ENCODE peak calls at places on chromosomes 6 and 20, in four cellular contexts. One of them, this sample, is unnamed.

GRCh38 chr20:13554076-13554475 is 84.7 kb downstream of the TASP1 start:
- DNase-seq in GM12878: no peak
- DNase-seq in SK-N-SH: no peak
- DNase-seq in K562: no peak
- DNase-seq in this sample: no peak

GRCh38 chr20:11376998-11377397 is 540.7 kb upstream of the BTBD3 start:
- DNase-seq in GM12878: no peak
- DNase-seq in K562: no peak
- DNase-seq in SK-N-SH: no peak
- DNase-seq in this sample: no peak

GRCh38 chr6:217048-217659 is 75.1 kb upstream of the DUSP22 start:
- DNase-seq in SK-N-SH: peak
- DNase-seq in K562: peak
- DNase-seq in GM12878: peak
- DNase-seq in this sample: peak

GRCh38 chr6:148513145-148514071 is 170.8 kb downstream of the SASH1 start:
- DNase-seq in SK-N-SH: no peak
- DNase-seq in GM12878: no peak
- DNase-seq in K562: no peak
- DNase-seq in this sample: no peak

GRCh38 chr6:158207452-158207788 is 39.3 kb downstream of the GTF2H5 start:
- DNase-seq in SK-N-SH: no peak
- DNase-seq in K562: no peak
- DNase-seq in GM12878: peak
- DNase-seq in this sample: no peak

GRCh38 chr20:60381643-60382400 is 423.6 kb downstream of the CDH26 start:
- DNase-seq in SK-N-SH: no peak
- DNase-seq in K562: no peak
- DNase-seq in GM12878: no peak
- DNase-seq in this sample: no peak

GRCh38 chr20:8542115-8542486 is 410.0 kb downstream of the PLCB1 start:
- DNase-seq in GM12878: no peak
- DNase-seq in SK-N-SH: no peak
- DNase-seq in K562: no peak
- DNase-seq in this sample: no peak

GRCh38 chr20:10739134-10739533 is 65.3 kb upstream of the JAG1 start:
- DNase-seq in SK-N-SH: no peak
- DNase-seq in GM12878: no peak
- DNase-seq in K562: no peak
- DNase-seq in this sample: no peak

GRCh38 chr6:143513410-143513809 is 1.9 kb upstream of the FUCA2 start:
- DNase-seq in GM12878: no peak
- DNase-seq in K562: peak
- DNase-seq in SK-N-SH: peak
- DNase-seq in this sample: peak

GRCh38 chr6:167393731-167394130 is 68.8 kb downstream of the TTLL2 start:
- DNase-seq in K562: no peak
- DNase-seq in SK-N-SH: no peak
- DNase-seq in GM12878: no peak
- DNase-seq in this sample: no peak

GRCh38 chr20:45358282-45359068 is 4.5 kb upstream of the SYS1 start:
- DNase-seq in SK-N-SH: no peak
- DNase-seq in GM12878: no peak
- DNase-seq in K562: peak
- DNase-seq in this sample: no peak

GRCh38 chr6:27592107-27592480 is 119.2 kb upstream of the ZNF184 start:
- DNase-seq in SK-N-SH: no peak
- DNase-seq in K562: peak
- DNase-seq in GM12878: no peak
- DNase-seq in this sample: no peak

GRCh38 chr20:40564997-40565680 is 123.9 kb downstream of the MAFB start:
- DNase-seq in K562: peak
- DNase-seq in SK-N-SH: no peak
- DNase-seq in GM12878: no peak
- DNase-seq in this sample: no peak

GRCh38 chr6:165106261-165106660 is 203.1 kb downstream of the C6orf118 start:
- DNase-seq in SK-N-SH: no peak
- DNase-seq in K562: no peak
- DNase-seq in GM12878: no peak
- DNase-seq in this sample: no peak

GRCh38 chr20:1338801-1339200 is 9.9 kb upstream of the SDCBP2 start:
- DNase-seq in K562: no peak
- DNase-seq in SK-N-SH: no peak
- DNase-seq in GM12878: no peak
- DNase-seq in this sample: no peak

GRCh38 chr6:68559052-68559451 is 76.0 kb upstream of the ADGRB3 start:
- DNase-seq in K562: peak
- DNase-seq in SK-N-SH: peak
- DNase-seq in GM12878: no peak
- DNase-seq in this sample: no peak

GRCh38 chr6:40457261-40457660 is 129.9 kb downstream of the LRFN2 start:
- DNase-seq in GM12878: no peak
- DNase-seq in SK-N-SH: no peak
- DNase-seq in K562: no peak
- DNase-seq in this sample: no peak

GRCh38 chr20:36642136-36642535 is 3.9 kb downstream of the SLA2 start:
- DNase-seq in SK-N-SH: no peak
- DNase-seq in K562: peak
- DNase-seq in GM12878: no peak
- DNase-seq in this sample: no peak

GRCh38 chr6:32167761-32168262 is 3.4 kb downstream of the EGFL8 start:
- DNase-seq in GM12878: no peak
- DNase-seq in K562: peak
- DNase-seq in SK-N-SH: no peak
- DNase-seq in this sample: no peak

GRCh38 chr20:13068336-13068735 is 59.6 kb downstream of the SPTLC3 start:
- DNase-seq in SK-N-SH: no peak
- DNase-seq in GM12878: no peak
- DNase-seq in K562: no peak
- DNase-seq in this sample: no peak

GRCh38 chr6:31010393-31011060 is at the start of gene MUC22:
- DNase-seq in GM12878: no peak
- DNase-seq in K562: no peak
- DNase-seq in SK-N-SH: no peak
- DNase-seq in this sample: no peak

GRCh38 chr6:32255212-32256153 is 31.6 kb upstream of the NOTCH4 start:
- DNase-seq in GM12878: no peak
- DNase-seq in SK-N-SH: peak
- DNase-seq in K562: peak
- DNase-seq in this sample: peak

GRCh38 chr6:107555449-107555848 is 65.5 kb downstream of the SOBP start:
- DNase-seq in SK-N-SH: peak
- DNase-seq in K562: no peak
- DNase-seq in GM12878: no peak
- DNase-seq in this sample: no peak

GRCh38 chr6:6003334-6004146 is 3.2 kb downstream of the NRN1 start:
- DNase-seq in SK-N-SH: peak
- DNase-seq in GM12878: no peak
- DNase-seq in K562: no peak
- DNase-seq in this sample: peak

GRCh38 chr20:9590189-9590588 is 75.8 kb downstream of the LAMP5 start:
- DNase-seq in K562: no peak
- DNase-seq in SK-N-SH: no peak
- DNase-seq in GM12878: no peak
- DNase-seq in this sample: no peak

GRCh38 chr6:155004017-155004416 is 8.9 kb downstream of the TIAM2 start:
- DNase-seq in GM12878: no peak
- DNase-seq in SK-N-SH: no peak
- DNase-seq in K562: no peak
- DNase-seq in this sample: no peak

GRCh38 chr6:70281923-70282902 is 20.7 kb downstream of the COL9A1 start:
- DNase-seq in GM12878: no peak
- DNase-seq in K562: peak
- DNase-seq in SK-N-SH: peak
- DNase-seq in this sample: peak

GRCh38 chr20:57398231-57398821 is 7.1 kb downstream of the RBM38 start:
- DNase-seq in K562: no peak
- DNase-seq in GM12878: peak
- DNase-seq in SK-N-SH: no peak
- DNase-seq in this sample: no peak

GRCh38 chr6:43853066-43853650 is 83.1 kb downstream of the VEGFA start:
- DNase-seq in K562: no peak
- DNase-seq in GM12878: no peak
- DNase-seq in SK-N-SH: no peak
- DNase-seq in this sample: no peak

GRCh38 chr20:52748235-52748950 is 223.8 kb upstream of the TSHZ2 start:
- DNase-seq in GM12878: no peak
- DNase-seq in SK-N-SH: peak
- DNase-seq in K562: no peak
- DNase-seq in this sample: no peak

GRCh38 chr6:112457891-112458290 is 110.8 kb downstream of the RFPL4B start:
- DNase-seq in K562: no peak
- DNase-seq in SK-N-SH: no peak
- DNase-seq in GM12878: no peak
- DNase-seq in this sample: no peak

GRCh38 chr20:49916146-49917002 is 1.0 kb upstream of the SPATA2 start:
- DNase-seq in K562: peak
- DNase-seq in GM12878: no peak
- DNase-seq in SK-N-SH: no peak
- DNase-seq in this sample: no peak
- TF ChIP-seq USF1 in K562: no peak
- TF ChIP-seq USF1 in GM12878: no peak
- TF ChIP-seq USF1 in SK-N-SH: no peak
- TF ChIP-seq USF1 in this sample: no peak

DNA sequence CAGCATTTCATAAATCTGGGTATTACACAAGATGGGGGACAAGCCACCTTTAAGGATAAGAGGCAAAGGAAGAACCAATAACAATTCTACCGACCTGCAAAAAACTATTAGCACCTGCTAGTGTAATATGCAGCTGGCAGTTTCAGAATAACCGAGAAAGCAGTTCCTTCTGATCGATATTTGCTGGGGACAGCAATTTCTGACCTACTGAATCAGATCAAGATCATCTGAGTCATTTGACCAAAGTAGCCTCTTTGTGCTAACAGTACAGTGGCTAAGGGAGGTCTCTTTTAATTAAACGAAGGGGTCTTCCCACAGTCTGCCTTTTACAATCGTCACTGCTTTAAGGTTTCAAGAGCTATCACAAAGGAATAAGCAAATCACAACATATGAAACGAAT is 318.9 kb downstream of the BTBD9 start:
- DNase-seq in K562: no peak
- DNase-seq in GM12878: peak
- DNase-seq in SK-N-SH: no peak
- DNase-seq in this sample: no peak
- TF ChIP-seq USF1 in K562: no peak
- TF ChIP-seq USF1 in GM12878: no peak
- TF ChIP-seq USF1 in SK-N-SH: no peak
- TF ChIP-seq USF1 in this sample: no peak

GRCh38 chr6:127516676-127517273 is 2.4 kb downstream of the MTCL3 start:
- DNase-seq in SK-N-SH: peak
- DNase-seq in GM12878: no peak
- DNase-seq in K562: peak
- DNase-seq in this sample: peak

GRCh38 chr6:127515794-127516675 is 3.1 kb downstream of the MTCL3 start:
- DNase-seq in K562: peak
- DNase-seq in SK-N-SH: peak
- DNase-seq in GM12878: no peak
- DNase-seq in this sample: peak

GRCh38 chr6:127515234-127515793 is 3.8 kb downstream of the MTCL3 start:
- DNase-seq in K562: no peak
- DNase-seq in GM12878: no peak
- DNase-seq in SK-N-SH: peak
- DNase-seq in this sample: peak

GRCh38 chr6:127513425-127513824 is 5.7 kb downstream of the MTCL3 start:
- DNase-seq in GM12878: no peak
- DNase-seq in SK-N-SH: no peak
- DNase-seq in K562: no peak
- DNase-seq in this sample: no peak

DNA sequence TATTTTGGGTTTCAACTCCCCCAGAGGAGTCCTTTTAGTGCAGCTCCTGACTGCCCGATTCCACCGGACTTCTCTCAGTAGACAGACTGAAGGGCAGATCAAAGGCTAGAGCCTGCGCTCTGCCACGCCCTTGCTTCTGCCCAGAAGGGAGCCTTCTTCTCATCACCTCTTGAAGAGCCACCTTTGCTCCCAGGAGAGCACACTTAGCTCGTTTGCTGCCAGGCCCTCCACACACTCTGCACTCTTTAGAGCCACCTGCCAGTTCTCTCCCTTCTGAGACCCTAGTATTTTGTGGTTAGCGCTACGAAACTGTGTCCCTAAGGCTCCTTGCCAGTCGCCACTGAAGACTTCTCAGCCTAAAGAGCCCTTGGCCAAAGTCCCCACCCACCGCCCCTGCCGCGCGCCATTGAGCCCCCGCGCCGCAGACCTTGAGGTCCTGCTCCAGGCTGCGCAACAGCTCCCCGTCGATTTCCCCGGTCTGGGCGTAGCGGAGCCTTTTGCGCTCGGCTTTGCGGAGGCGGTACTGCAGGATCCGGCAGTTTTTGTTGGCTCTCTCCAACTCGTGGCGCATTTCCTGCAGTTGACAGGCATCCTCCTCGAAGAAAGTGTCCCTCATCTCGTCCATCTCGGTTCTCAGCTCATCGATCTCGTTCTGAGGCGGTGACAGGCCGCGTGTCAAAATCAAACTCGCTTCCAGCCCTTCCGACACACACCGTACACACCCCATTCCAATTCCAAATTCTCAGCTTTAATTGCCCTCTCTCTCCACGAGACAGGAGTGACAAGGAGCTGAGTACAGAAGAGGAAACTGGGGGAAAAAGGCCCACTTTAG is 4.5 kb downstream of the MTCL3 start:
- DNase-seq in GM12878: no peak
- DNase-seq in K562: no peak
- DNase-seq in SK-N-SH: peak
- DNase-seq in this sample: peak
- TF ChIP-seq USF1 in GM12878: no peak
- TF ChIP-seq USF1 in K562: no peak
- TF ChIP-seq USF1 in SK-N-SH: no peak
- TF ChIP-seq USF1 in this sample: no peak

DNA sequence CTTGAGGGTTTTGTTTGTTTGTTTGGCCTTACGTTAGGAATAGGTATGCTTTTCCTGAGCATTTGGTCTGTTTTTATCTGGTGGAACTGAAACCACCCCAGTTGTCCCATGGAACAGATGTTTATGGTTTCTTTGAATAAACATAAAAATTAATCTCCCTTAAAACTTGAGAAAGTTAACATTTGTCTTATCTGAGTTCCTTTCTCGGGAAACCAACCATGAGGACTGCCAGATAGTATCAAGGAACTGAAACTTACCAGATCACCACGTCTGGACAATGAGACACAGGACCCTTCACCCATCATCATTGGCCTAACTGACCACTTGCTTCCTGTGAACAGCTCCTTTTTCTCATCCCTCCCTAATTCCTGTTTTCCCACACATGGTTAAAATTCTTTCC is 15.3 kb upstream of the HECA start:
- DNase-seq in GM12878: no peak
- DNase-seq in K562: no peak
- DNase-seq in SK-N-SH: no peak
- DNase-seq in this sample: no peak
- TF ChIP-seq USF1 in GM12878: no peak
- TF ChIP-seq USF1 in K562: no peak
- TF ChIP-seq USF1 in SK-N-SH: no peak
- TF ChIP-seq USF1 in this sample: no peak

This sample was measured in WTC11.